ENCODE peak calls at places on chromosomes 16 and 17, in four cellular contexts. B, A, G and M are unnamed samples.
A peak's percentile ranks its signal among the peaks of the same experiment; 100 is the strongest.

GRCh38 chr16:27491894-27492587 is 57.7 kb downstream of the GTF3C1 start:
- DNase-seq in B (no peak), A (no peak), G (no peak), M (no peak)

GRCh38 chr16:25045696-25046381 is 30.7 kb upstream of the ARHGAP17 start:
- DNase-seq in B (peak; percentile 35), A (no peak), G (no peak), M (no peak)

GRCh38 chr16:69741951-69742904 is 12.5 kb downstream of the NOB1 start:
- DNase-seq in B (peak; percentile 59), A (no peak), G (no peak), M (peak; percentile 52)

GRCh38 chr17:21171970-21172510 is 41.9 kb downstream of the TMEM11 start:
- DNase-seq in B (no peak), A (no peak), G (no peak), M (no peak)

GRCh38 chr17:39872700-39873099 is 4.7 kb downstream of the ZPBP2 start:
- DNase-seq in B (no peak), A (no peak), G (peak; percentile 20), M (no peak)

GRCh38 chr17:83100853-83101391 is 21.5 kb downstream of the METRNL start:
- DNase-seq in B (no peak), A (no peak), G (no peak), M (no peak)

GRCh38 chr16:56401482-56401881 is 23.9 kb downstream of the AMFR start:
- DNase-seq in B (peak; percentile 55), A (no peak), G (peak; percentile 42), M (peak; percentile 52)

GRCh38 chr17:29138991-29139682 is 41.1 kb downstream of the MYO18A start:
- DNase-seq in B (no peak), A (no peak), G (no peak), M (no peak)

GRCh38 chr16:30894540-30895368 is 877 bp upstream of the BCL7C start:
- DNase-seq in B (no peak), A (no peak), G (no peak), M (no peak)

GRCh38 chr16:87328846-87329245 is 11.7 kb upstream of the C16orf95 start:
- DNase-seq in B (no peak), A (no peak), G (no peak), M (no peak)

GRCh38 chr17:66637491-66637890 is 197.4 kb upstream of the CACNG5 start:
- DNase-seq in B (no peak), A (no peak), G (no peak), M (no peak)

GRCh38 chr17:3695129-3695722 is 729 bp downstream of the P2RX5 start:
- DNase-seq in B (no peak), A (no peak), G (no peak), M (peak; percentile 71)

GRCh38 chr17:57666198-57666870 is 78.8 kb downstream of the CCDC182 start:
- DNase-seq in B (no peak), A (no peak), G (no peak), M (no peak)

GRCh38 chr17:9862949-9863348 is 37.2 kb downstream of the GLP2R start:
- DNase-seq in B (no peak), A (no peak), G (no peak), M (no peak)

GRCh38 chr16:68434654-68435210 is 13.6 kb downstream of the SMPD3 start:
- DNase-seq in B (no peak), A (no peak), G (no peak), M (no peak)

GRCh38 chr16:68433316-68433715 is 15.0 kb downstream of the SMPD3 start:
- DNase-seq in B (no peak), A (no peak), G (no peak), M (no peak)

GRCh38 chr16:68432701-68433100 is 15.6 kb downstream of the SMPD3 start:
- DNase-seq in B (no peak), A (no peak), G (no peak), M (no peak)

DNA sequence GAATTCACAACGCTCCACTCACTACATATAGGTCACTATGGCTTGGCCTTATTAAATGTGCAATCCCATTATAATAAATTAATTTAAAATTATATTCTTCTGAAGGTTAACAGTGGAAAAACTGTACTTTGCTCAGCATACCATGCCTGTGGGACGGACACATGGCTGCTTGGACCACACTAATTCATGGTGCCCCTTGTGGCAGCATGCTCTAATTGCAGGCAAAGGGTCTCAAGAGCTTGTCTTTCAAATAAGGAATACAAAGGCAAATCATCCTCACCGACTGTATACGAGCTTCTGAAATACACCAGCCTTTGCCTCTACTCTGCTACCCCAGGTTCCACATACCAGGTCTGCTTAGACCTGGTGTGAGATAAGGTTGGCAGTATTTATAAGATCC is 11.7 kb downstream of the SMPD3 start:
- DNase-seq in B (peak; percentile 55), A (no peak), G (no peak), M (no peak)
- TF ChIP-seq PBX3 in B (no peak), A (no peak), G (no peak), M (no peak)

DNA sequence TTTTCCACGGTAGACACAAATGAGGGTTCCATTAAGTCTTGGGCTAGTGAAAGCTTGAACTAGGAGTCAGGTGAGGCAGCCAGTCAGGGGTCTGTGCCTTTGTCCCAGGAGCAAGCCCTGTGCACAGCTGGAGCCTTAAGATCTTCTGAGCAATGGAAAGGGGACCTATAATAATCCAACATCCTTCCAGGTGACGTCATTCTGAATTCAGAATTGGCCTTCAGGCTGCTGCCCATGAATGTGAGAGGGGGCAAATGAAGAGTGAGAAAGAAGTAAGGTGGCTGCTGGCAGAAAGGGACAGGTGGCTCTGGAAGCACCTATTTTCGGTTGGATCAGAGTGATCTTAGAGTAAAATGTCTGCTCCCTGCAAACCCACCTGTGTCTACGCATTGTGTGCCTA is 488.1 kb upstream of the CDH5 start:
- DNase-seq in B (no peak), A (no peak), G (no peak), M (no peak)
- TF ChIP-seq MAX in B (no peak), A (no peak), G (no peak), M (no peak)

GRCh38 chr17:79496422-79497005 is 114.3 kb downstream of the RBFOX3 start:
- DNase-seq in B (peak; percentile 44), A (no peak), G (no peak), M (no peak)
- TF ChIP-seq PBX3 in B (no peak), A (no peak), G (no peak), M (no peak)

GRCh38 chr16:22648141-22648540 is 137.4 kb downstream of the NPIPB5 start:
- DNase-seq in B (no peak), A (no peak), G (no peak), M (no peak)
- TF ChIP-seq MAX in B (no peak), A (no peak), G (no peak), M (no peak)

DNA sequence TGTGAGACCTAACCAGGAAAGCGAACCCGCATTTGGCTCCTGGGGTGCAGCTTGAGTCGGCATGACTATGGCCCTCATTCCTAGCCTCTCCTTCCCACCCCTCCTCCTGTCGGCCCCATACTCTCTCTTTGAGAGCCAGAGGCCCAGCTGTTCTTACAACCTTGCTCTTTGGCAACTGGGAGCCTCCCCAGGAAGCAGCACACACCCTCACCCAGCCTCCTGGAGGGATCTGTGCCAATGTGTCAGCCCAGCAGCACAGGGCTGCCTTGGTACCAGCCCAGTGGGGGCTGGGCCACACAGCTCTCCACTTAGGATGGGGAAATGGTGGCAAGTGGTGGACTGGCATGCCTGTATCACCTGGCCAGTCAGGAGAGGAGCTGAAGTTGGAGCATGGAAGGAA is 70.3 kb upstream of the LGALS9 start:
- DNase-seq in B (no peak), A (no peak), G (no peak), M (no peak)
- TF ChIP-seq PBX3 in B (no peak), A (no peak), G (no peak), M (no peak)

GRCh38 chr16:60642956-60643355 is 1393.3 kb downstream of the CDH8 start:
- DNase-seq in B (no peak), A (no peak), G (no peak), M (no peak)
- TF ChIP-seq MAX in B (no peak), A (no peak), G (no peak), M (no peak)

GRCh38 chr17:45997624-45998023 is 1.4 kb upstream of the STH start:
- DNase-seq in B (no peak), A (no peak), G (no peak), M (no peak)
- TF ChIP-seq PBX3 in B (no peak), A (no peak), G (no peak), M (no peak)

GRCh38 chr16:2795714-2796143 is 2.5 kb upstream of the PRSS41 start:
- DNase-seq in B (no peak), A (no peak), G (no peak), M (no peak)
- TF ChIP-seq MAX in B (no peak), A (no peak), G (no peak), M (no peak)

DNA sequence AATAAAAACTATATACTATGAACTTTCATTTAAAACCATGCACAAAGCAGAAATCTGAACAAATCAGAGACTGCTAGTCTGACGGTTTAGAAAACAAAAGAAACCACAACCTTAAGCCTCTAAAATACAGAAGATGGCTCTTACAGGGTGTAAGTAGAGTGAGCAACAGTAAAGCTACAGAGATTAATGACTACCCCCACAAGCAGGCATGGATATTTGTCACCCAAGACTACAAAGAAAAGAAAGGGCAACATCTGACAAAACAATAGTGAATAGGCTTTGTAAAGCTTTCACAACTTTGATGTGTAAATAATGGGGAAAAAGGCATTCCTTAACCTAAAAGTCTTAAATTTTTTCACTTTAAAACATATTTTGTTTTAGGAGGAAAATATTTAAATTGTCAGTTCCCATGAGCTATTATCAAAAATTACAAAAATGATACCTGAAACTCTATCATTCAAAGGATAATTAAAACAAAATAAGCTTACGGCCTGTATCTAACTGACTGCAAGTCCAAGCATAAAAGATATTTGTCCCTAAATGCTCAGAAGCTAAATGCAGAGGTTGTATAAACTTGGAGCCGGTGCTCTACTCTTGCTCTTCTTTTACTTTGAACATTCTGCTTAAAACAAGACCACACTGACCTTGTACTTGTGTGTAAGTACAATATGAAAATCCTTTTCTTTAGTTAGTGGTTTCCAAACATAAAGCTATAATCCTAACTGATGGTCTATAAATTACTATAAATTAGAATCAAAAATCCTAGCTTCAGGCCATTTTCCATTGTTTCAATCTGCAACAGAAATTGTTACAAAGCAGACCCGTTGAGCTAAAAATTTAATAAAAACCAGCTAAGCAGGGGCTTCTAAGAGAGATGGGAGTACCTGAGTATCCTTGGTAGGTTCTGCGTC is 74.8 kb downstream of the SPAG9 start:
- DNase-seq in B (no peak), A (no peak), G (peak; percentile 67), M (peak; percentile 25)
- TF ChIP-seq PBX3 in B (no peak), A (no peak), G (no peak), M (peak; percentile 36)

GRCh38 chr16:85029413-85029794 is 1.8 kb downstream of the KIAA0513 start:
- DNase-seq in B (no peak), A (peak; percentile 20), G (no peak), M (peak; percentile 45)
- TF ChIP-seq MAX in B (no peak), A (no peak), G (no peak), M (no peak)